ENCODE peak calls at places on chromosomes 1 and 21, in ten cellular contexts. A is tibial nerve, T is NB4, U is adrenal gland, G is K562, Z is body of pancreas, Q is lower leg skin, D is transverse colon, O is right lobe of liver, B is sigmoid colon. S is an unnamed sample.

GRCh38 chr1:183847646-183848045 is 42.7 kb downstream of the RGL1 start:
- DNase-seq in T (no peak), Q (no peak), A (no peak), U (no peak), Z (no peak), O (no peak), B (no peak), G (no peak), D (no peak), S (no peak)

GRCh38 chr1:53732912-53733317 is 6.0 kb downstream of the GLIS1 start:
- DNase-seq in Q (no peak), G (no peak), T (no peak), B (no peak), O (no peak), D (no peak), A (no peak), Z (no peak), U (no peak), S (no peak)

GRCh38 chr21:15825699-15826098 is 95.9 kb downstream of the USP25 start:
- DNase-seq in T (no peak), Q (no peak), B (no peak), A (no peak), U (no peak), D (no peak), Z (no peak), O (no peak), G (no peak), S (no peak)

GRCh38 chr1:36248250-36248894 is 24.1 kb downstream of the THRAP3 start:
- DNase-seq in D (peak; percentile 53), Q (peak; percentile 47), T (peak; percentile 90), Z (peak; percentile 83), O (peak; percentile 72), U (peak; percentile 93), A (no peak), G (no peak), B (peak; percentile 90), S (peak; percentile 89)

GRCh38 chr1:30782361-30783243 is 25.0 kb upstream of the LAPTM5 start:
- DNase-seq in O (peak; percentile 77), U (peak; percentile 72), Q (no peak), B (peak; percentile 87), A (no peak), G (peak; percentile 87), T (peak; percentile 73), D (peak; percentile 73), Z (peak; percentile 69), S (peak; percentile 87)

GRCh38 chr21:45828580-45829565 is 152.7 kb upstream of the COL6A1 start:
- DNase-seq in G (no peak), Q (no peak), U (no peak), A (no peak), B (no peak), T (no peak), Z (no peak), D (no peak), O (no peak), S (no peak)

GRCh38 chr1:243388276-243388675 is 132.4 kb downstream of the SDCCAG8 start:
- DNase-seq in Q (no peak), B (no peak), A (no peak), D (no peak), O (no peak), T (peak; percentile 2), Z (no peak), U (no peak), G (no peak), S (no peak)

GRCh38 chr1:86229405-86229804 is 72.8 kb upstream of the COL24A1 start:
- DNase-seq in Q (no peak), A (no peak), O (no peak), G (no peak), D (no peak), T (no peak), Z (no peak), B (no peak), U (no peak), S (no peak)

GRCh38 chr1:43439121-43439581 is 14.6 kb downstream of the HYI start:
- DNase-seq in G (no peak), O (peak; percentile 17), A (no peak), U (no peak), T (no peak), Z (no peak), B (peak; percentile 55), D (peak; percentile 6), Q (no peak), S (no peak)

GRCh38 chr1:43441166-43441893 is 12.4 kb downstream of the HYI start:
- DNase-seq in D (peak; percentile 4), G (no peak), A (no peak), Q (no peak), B (peak; percentile 54), O (peak; percentile 11), U (no peak), T (no peak), Z (no peak), S (no peak)

GRCh38 chr1:43438576-43439120 is 15.1 kb downstream of the HYI start:
- DNase-seq in Q (no peak), T (no peak), Z (no peak), U (no peak), A (no peak), B (peak; percentile 52), O (no peak), D (peak; percentile 2), G (no peak), S (no peak)

GRCh38 chr1:43441894-43442632 is 11.7 kb downstream of the HYI start:
- DNase-seq in A (no peak), D (peak; percentile 4), U (no peak), Z (no peak), Q (no peak), T (no peak), B (peak; percentile 55), O (peak; percentile 17), G (no peak), S (no peak)

DNA sequence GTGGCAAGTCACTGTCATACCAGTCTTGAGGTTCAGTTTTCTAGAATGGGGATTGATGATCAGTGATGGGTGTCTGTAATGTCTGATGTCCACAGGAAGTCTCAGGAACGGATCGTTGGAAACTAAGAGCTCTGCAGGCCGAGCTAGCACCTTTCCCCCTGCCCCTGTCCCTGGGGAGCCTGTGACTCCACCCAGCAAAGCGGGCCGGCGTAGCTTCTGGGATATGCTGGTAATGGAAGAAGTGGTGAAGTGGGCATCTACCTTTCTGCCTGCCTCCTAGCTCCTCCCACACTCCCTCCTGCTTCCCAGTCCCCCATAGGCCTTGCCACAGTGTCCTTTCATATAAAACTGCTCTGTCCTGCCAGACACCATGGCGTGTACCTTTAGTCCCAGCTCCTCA is 13.4 kb downstream of the HYI start:
- DNase-seq in B (no peak), A (no peak), T (no peak), Z (no peak), O (peak; percentile 9), D (peak; percentile 5), U (no peak), G (no peak), Q (no peak), S (no peak)
- TF ChIP-seq POLR2A in B (no peak), A (no peak), T (no peak), Z (no peak), O (no peak), D (no peak), U (no peak), G (no peak), Q (no peak), S (no peak)

DNA sequence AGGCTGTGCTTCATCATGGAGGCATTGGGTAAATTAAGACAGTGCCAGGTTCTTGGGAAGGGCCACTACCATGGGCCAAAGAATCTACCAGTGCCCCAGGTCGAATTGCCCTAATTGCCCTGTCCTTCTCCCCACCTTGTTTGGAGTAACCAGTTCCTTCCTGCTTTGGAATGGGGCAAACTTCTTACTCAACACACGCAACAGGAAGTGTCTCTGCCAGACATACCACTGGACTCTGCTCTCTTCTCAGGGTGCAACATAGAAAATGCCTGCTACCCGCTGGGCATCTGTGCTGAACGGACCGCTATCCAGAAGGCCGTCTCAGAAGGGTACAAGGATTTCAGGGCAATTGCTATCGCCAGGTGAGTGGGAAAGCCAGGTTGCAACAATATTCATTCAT is 15.8 kb downstream of the CDA start:
- DNase-seq in D (peak; percentile 41), T (peak; percentile 52), O (no peak), B (no peak), U (no peak), A (no peak), Q (no peak), Z (no peak), G (no peak), S (no peak)
- TF ChIP-seq POLR2A in D (no peak), T (no peak), O (peak; percentile 45), B (no peak), U (no peak), A (no peak), Q (no peak), Z (no peak), G (no peak), S (no peak)

DNA sequence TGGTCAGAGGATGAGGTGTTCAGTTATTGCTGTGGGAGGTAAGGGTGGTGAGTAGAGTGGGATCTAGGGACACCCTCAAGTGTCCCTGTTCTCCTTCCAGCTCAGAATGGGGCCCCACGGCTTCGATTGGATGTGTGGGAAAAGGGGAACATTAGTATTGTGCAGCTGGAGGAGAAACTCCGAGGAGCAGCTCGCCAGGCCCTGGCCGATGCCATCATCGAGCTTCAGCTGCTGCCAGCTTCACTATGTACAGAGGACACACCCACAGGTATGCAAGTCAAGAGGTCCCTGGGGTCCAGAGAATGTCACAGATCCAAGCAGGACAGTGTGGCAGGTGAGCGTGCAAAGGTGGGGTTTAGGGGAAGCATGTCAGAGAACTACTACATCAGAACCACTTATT is 13.9 kb downstream of the HYI start:
- DNase-seq in D (peak; percentile 5), U (no peak), O (peak; percentile 17), T (no peak), B (no peak), Q (no peak), G (no peak), Z (no peak), A (no peak), S (no peak)
- TF ChIP-seq POLR2A in D (no peak), U (no peak), O (no peak), T (no peak), B (no peak), Q (no peak), G (no peak), Z (no peak), A (no peak), S (no peak)

GRCh38 chr1:3293563-3294080 is 160.8 kb upstream of the ARHGEF16 start:
- DNase-seq in T (no peak), G (no peak), O (no peak), Q (no peak), Z (no peak), D (no peak), A (no peak), B (no peak), U (no peak), S (no peak)

GRCh38 chr1:3290915-3291314 is 163.6 kb upstream of the ARHGEF16 start:
- DNase-seq in U (no peak), Q (no peak), O (no peak), G (no peak), B (no peak), D (no peak), A (no peak), T (no peak), Z (no peak), S (no peak)

GRCh38 chr1:3290438-3290837 is 164.0 kb upstream of the ARHGEF16 start:
- DNase-seq in Z (no peak), D (no peak), B (no peak), G (no peak), Q (no peak), U (no peak), O (no peak), T (no peak), A (no peak), S (no peak)

GRCh38 chr1:3292868-3293562 is 161.4 kb upstream of the ARHGEF16 start:
- DNase-seq in D (no peak), A (no peak), U (no peak), Q (no peak), B (no peak), O (no peak), T (no peak), Z (no peak), G (no peak), S (no peak)

GRCh38 chr1:3292051-3292722 is 162.3 kb upstream of the ARHGEF16 start:
- DNase-seq in B (no peak), Z (peak; percentile 40), T (no peak), G (no peak), D (no peak), O (no peak), U (no peak), Q (no peak), A (no peak), S (no peak)
- TF ChIP-seq POLR2A in B (no peak), Z (no peak), T (no peak), G (no peak), D (no peak), O (no peak), U (no peak), Q (no peak), A (no peak), S (no peak)